ENCODE peak calls at places on chromosomes 5 and 9, in six cellular contexts. M, G, K, N, C and F are unnamed samples.

GRCh38 chr9:70061776-70062175 is 18.1 kb downstream of the MAMDC2 start:
- DNase-seq in N (no peak), C (no peak), M (no peak), K (no peak), G (peak; percentile 44), F (no peak)

GRCh38 chr9:124743686-124744348 is 27.3 kb downstream of the NR6A1 start:
- DNase-seq in C (no peak), N (no peak), M (no peak), G (peak; percentile 58), K (no peak), F (no peak)

GRCh38 chr5:74310386-74310785 is 330.1 kb downstream of the ENC1 start:
- DNase-seq in G (peak; percentile 44), M (no peak), C (no peak), N (no peak), K (no peak), F (no peak)

GRCh38 chr5:134561871-134562296 is 36.4 kb downstream of the JADE2 start:
- DNase-seq in C (no peak), G (peak; percentile 74), M (no peak), N (no peak), K (no peak), F (peak; percentile 41)

GRCh38 chr5:59598547-59598874 is 295.0 kb downstream of the PDE4D start:
- DNase-seq in M (no peak), C (no peak), G (no peak), N (peak; percentile 9), K (no peak), F (no peak)

GRCh38 chr9:99466787-99467186 is 244.7 kb downstream of the SEC61B start:
- DNase-seq in G (no peak), M (no peak), C (no peak), N (no peak), K (no peak), F (no peak)

GRCh38 chr5:107370569-107370968 is 300.2 kb downstream of the EFNA5 start:
- DNase-seq in M (no peak), C (no peak), K (no peak), G (no peak), N (no peak), F (no peak)

GRCh38 chr5:1500411-1501091 is 23.2 kb downstream of the LPCAT1 start:
- DNase-seq in K (no peak), C (no peak), G (no peak), M (no peak), N (peak; percentile 27), F (no peak)

GRCh38 chr5:96509721-96510383 is 76.8 kb upstream of the PCSK1 start:
- DNase-seq in G (peak; percentile 97), C (no peak), K (no peak), M (no peak), N (no peak), F (no peak)

GRCh38 chr9:91515074-91515687 is 91.5 kb upstream of the NFIL3 start:
- DNase-seq in K (no peak), N (no peak), M (peak; percentile 26), G (peak; percentile 96), C (no peak), F (no peak)

GRCh38 chr9:94054731-94055130 is 29.5 kb upstream of the PTPDC1 start:
- DNase-seq in M (no peak), C (no peak), K (no peak), N (no peak), G (no peak), F (no peak)

GRCh38 chr5:144205141-144205551 is 34.5 kb downstream of the KCTD16 start:
- DNase-seq in C (no peak), N (no peak), G (peak; percentile 50), K (no peak), M (peak; percentile 57), F (peak; percentile 10)

GRCh38 chr9:78122631-78123030 is 91.0 kb upstream of the GNAQ start:
- DNase-seq in N (no peak), M (no peak), G (no peak), K (no peak), C (no peak), F (no peak)
- TF ChIP-seq CTCF in N (no peak), M (no peak), G (no peak), K (no peak), C (no peak), F (no peak)

DNA sequence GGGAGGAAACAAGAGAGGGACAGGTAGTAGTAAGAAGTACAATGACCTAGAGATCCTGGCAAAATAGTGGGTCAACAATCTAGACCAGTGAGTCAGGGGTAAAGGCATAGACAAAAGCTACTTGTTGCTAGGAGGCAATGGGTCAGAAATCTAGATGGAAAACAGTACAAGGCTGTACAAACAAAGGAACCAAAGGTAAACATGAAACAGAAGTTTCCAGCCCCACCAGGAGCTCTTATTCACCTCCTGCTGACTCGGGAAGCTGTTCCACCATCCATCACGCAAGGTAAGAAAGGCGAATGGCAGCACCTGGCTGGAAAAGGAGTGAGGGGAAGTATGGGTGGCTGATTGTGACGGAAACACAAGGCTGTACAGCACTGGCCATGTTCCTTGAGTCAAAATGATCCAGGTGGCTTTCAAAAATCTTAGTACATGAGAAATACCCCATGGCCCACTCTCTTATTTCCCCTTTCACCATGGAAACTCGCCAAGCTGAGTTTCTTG is 70.5 kb upstream of the RAI14 start:
- DNase-seq in M (peak; percentile 51), N (no peak), C (no peak), K (no peak), G (peak; percentile 77), F (no peak)
- TF ChIP-seq CTCF in M (no peak), N (no peak), C (no peak), K (no peak), G (no peak), F (no peak)

DNA sequence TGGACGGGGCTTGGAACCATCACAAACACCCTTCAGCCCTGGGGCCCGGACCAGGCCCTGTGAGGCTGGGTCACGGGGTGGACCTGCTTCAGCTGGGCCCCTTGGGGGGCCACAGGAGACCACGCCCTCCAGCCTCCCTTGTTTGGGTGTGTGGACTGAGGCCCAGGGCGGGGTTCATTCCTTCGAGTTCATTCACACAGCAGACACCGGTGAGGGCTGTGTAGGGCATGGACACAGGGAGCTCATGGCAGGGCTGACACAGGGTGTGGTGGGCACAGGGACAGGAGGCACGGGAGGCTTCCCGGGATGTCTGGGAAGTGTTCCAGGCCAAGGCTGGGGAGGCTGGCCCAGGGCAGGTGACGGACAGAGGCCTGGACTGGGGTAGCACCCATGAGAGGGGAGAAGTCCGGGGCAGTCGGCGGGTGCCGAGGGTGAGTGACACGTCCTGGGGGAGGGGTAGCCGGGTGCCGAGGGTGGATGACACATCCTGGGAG is 8.9 kb downstream of the DNLZ start:
- DNase-seq in G (peak; percentile 27), N (peak; percentile 24), C (no peak), K (no peak), M (no peak), F (no peak)
- TF ChIP-seq CTCF in G (no peak), N (no peak), C (no peak), K (no peak), M (no peak), F (no peak)

GRCh38 chr9:97502984-97503861 is 1.8 kb downstream of the TMOD1 start:
- DNase-seq in C (no peak), G (no peak), M (peak; percentile 25), K (no peak), N (no peak), F (no peak)
- TF ChIP-seq CTCF in C (no peak), G (no peak), M (no peak), K (no peak), N (no peak), F (no peak)

GRCh38 chr5:141388661-141389060 is 1.2 kb downstream of the PCDHGB4 start:
- DNase-seq in M (no peak), C (no peak), K (no peak), N (no peak), G (no peak), F (no peak)

GRCh38 chr5:141389153-141390042 is 1.9 kb downstream of the PCDHGB4 start:
- DNase-seq in K (no peak), M (no peak), G (no peak), N (no peak), C (no peak), F (no peak)

GRCh38 chr5:141393267-141393666 is 834 bp downstream of the PCDHGA8 start:
- DNase-seq in C (no peak), N (no peak), M (no peak), K (no peak), G (no peak), F (no peak)

GRCh38 chr5:141398608-141399007 is 861 bp downstream of the PCDHGB5 start:
- DNase-seq in M (no peak), N (no peak), C (no peak), K (no peak), G (no peak), F (no peak)

GRCh38 chr5:141392429-141393198 is at the start of gene PCDHGA8:
- DNase-seq in N (no peak), G (peak; percentile 49), C (no peak), M (no peak), K (no peak), F (no peak)
- TF ChIP-seq CTCF in N (no peak), G (peak; percentile 40), C (no peak), M (no peak), K (no peak), F (no peak)

GRCh38 chr9:136742640-136743391 is at the start of gene LCN10:
- DNase-seq in C (no peak), M (peak; percentile 45), G (no peak), N (no peak), K (no peak), F (no peak)
- TF ChIP-seq CTCF in C (peak; percentile 31), M (no peak), G (peak; percentile 13), N (peak; percentile 18), K (no peak), F (peak; percentile 55)

DNA sequence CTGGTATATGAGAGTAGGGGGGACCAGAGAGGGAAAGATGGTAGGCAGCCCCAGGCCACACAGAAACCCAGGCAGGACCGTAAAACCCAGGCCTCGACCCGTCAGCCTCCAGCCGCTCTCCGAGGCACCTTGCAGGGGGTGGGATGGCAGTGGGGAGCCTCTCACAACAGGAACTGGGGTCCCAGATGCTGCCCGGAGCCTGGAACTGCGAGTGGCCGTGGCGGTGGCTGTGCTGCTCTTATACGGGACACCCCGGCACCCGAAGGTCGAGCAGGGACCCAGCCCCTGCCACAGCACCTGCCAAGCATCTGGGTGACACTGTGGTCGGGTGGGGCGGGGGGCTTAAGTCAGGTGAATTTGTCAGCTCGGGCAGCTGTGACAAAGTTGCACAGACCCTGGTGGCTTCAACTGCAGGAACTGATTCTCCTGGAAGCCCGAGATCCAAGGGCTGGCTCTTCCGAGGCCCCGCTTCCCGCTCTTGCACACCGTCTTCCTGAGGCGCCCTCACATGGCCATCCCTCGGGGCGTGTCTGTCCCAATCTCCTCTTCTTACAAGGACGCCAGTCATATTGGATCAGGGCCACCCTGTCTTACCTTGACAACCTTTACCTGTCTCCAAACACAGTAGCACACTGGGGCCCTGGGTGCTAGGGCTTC is 47.6 kb upstream of the EGFL7 start:
- DNase-seq in G (no peak), C (no peak), M (no peak), N (peak; percentile 70), K (no peak), F (no peak)
- TF ChIP-seq CTCF in G (no peak), C (no peak), M (no peak), N (peak; percentile 11), K (no peak), F (no peak)